ENCODE peak calls at places on chromosomes 4 and X, in nine cellular contexts. L is HCT116; E is fibroblast of lung; X is Peyer's patch; N is astrocyte of the spinal cord; T is progenitor cell of endocrine pancreas; K is cardiac fibroblast; Y is CD4-positive, alpha-beta T cell; V is lower leg skin. J is an unnamed sample.

GRCh38 chr4:95129708-95130343 is 372.1 kb downstream of the BMPR1B start:
- DNase-seq in T (no peak), V (peak; percentile 75), Y (no peak), L (peak; percentile 73), K (peak; percentile 99), X (no peak), N (peak; percentile 99), E (peak; percentile 99), J (no peak)

GRCh38 chr4:75718529-75718928 is 5.8 kb upstream of the USO1 start:
- DNase-seq in E (no peak), N (no peak), Y (no peak), K (no peak), L (peak; percentile 12), T (no peak), V (no peak), X (no peak), J (no peak)

GRCh38 chr4:37584087-37584486 is 102.1 kb downstream of the RELL1 start:
- DNase-seq in E (no peak), T (no peak), V (no peak), X (peak; percentile 80), K (no peak), L (no peak), N (no peak), Y (no peak), J (no peak)

GRCh38 chrX:42289492-42290385 is 366.4 kb upstream of the CASK start:
- DNase-seq in N (no peak), V (no peak), Y (no peak), T (no peak), K (no peak), L (no peak), X (no peak), E (no peak), J (no peak)

GRCh38 chrX:127943570-127943969 is 108.6 kb downstream of the ACTRT1 start:
- DNase-seq in V (no peak), N (no peak), L (no peak), Y (no peak), K (no peak), E (no peak), X (no peak), T (no peak), J (no peak)

GRCh38 chr4:170127758-170128157 is 38.0 kb upstream of the AADAT start:
- DNase-seq in K (no peak), T (no peak), Y (no peak), E (no peak), V (no peak), N (no peak), L (no peak), X (no peak), J (no peak)

GRCh38 chr4:76748649-76749048 is 149.3 kb downstream of the SOWAHB start:
- DNase-seq in L (no peak), N (peak; percentile 62), Y (no peak), T (no peak), K (peak; percentile 50), E (peak; percentile 59), V (no peak), X (peak; percentile 60), J (peak; percentile 43)

GRCh38 chr4:109005523-109005922 is 242.7 kb upstream of the ETNPPL start:
- DNase-seq in N (peak; percentile 40), K (no peak), E (peak; percentile 27), T (no peak), L (no peak), Y (no peak), X (no peak), V (no peak), J (no peak)

GRCh38 chr4:24559889-24560288 is 24.5 kb downstream of the DHX15 start:
- DNase-seq in N (no peak), L (no peak), E (peak; percentile 77), Y (no peak), K (peak; percentile 47), T (no peak), X (no peak), V (no peak), J (no peak)

GRCh38 chr4:76306882-76307669 is 543 bp downstream of the STBD1 start:
- DNase-seq in K (peak; percentile 55), E (peak; percentile 50), N (peak; percentile 61), Y (no peak), V (peak; percentile 26), X (peak; percentile 82), T (peak; percentile 40), L (no peak), J (peak; percentile 40)

GRCh38 chr4:84913176-84913575 is 53.3 kb downstream of the WDFY3 start:
- DNase-seq in L (no peak), Y (no peak), V (no peak), E (no peak), N (no peak), T (no peak), X (no peak), K (no peak), J (no peak)

GRCh38 chr4:31175242-31175910 is 455.2 kb downstream of the PCDH7 start:
- DNase-seq in K (no peak), L (no peak), E (peak; percentile 8), V (no peak), X (no peak), Y (no peak), T (no peak), N (peak; percentile 49), J (no peak)

DNA sequence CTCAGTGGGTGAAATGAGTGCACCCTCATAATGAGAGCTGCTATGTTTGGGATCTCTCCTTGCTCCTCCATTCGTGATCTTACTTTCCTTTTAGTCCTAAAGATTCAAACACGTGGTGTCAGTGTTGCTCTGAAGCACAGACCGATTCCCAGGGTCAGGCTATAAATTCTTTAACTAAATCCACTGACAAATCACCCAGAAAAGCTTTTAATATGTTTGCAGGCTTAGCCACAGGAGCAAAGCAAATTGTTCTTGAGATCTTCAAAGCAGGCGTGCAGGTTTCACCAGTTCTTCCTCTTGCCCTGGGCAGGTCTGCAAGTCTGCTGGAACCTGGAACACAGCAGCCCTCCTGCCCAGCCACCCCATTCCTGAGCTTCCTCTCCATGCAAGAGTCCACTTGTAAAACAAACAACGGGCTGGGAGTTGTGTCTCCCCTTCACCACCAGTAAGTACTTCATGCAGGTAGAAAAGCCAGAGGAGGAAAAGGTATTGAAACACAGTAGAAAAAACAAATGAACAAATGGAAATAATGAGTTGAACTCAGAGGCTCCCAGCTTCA is 70.1 kb upstream of the ENPP6 start:
- DNase-seq in X (no peak), V (no peak), K (peak; percentile 80), Y (no peak), T (no peak), L (no peak), E (peak; percentile 85), N (peak; percentile 57), J (no peak)
- TF ChIP-seq CTCF in X (no peak), V (no peak), K (no peak), Y (no peak), T (peak; percentile 14), L (no peak), E (peak; percentile 45), N (peak; percentile 24), J (no peak)

GRCh38 chr4:139210486-139210885 is 33.5 kb upstream of the ELF2 start:
- DNase-seq in K (no peak), X (no peak), L (no peak), Y (no peak), T (no peak), V (no peak), N (no peak), E (peak; percentile 41), J (no peak)

GRCh38 chr4:139208404-139208945 is 31.5 kb upstream of the ELF2 start:
- DNase-seq in L (no peak), E (peak; percentile 98), V (peak; percentile 71), Y (no peak), T (no peak), N (peak; percentile 61), X (no peak), K (peak; percentile 66), J (no peak)

GRCh38 chr4:139219450-139220055 is 42.5 kb upstream of the ELF2 start:
- DNase-seq in K (no peak), L (no peak), T (no peak), Y (no peak), X (no peak), V (no peak), E (no peak), N (no peak), J (no peak)

GRCh38 chr4:139209470-139210063 is 32.5 kb upstream of the ELF2 start:
- DNase-seq in V (no peak), L (no peak), N (no peak), X (no peak), E (no peak), Y (no peak), T (no peak), K (no peak), J (no peak)

DNA sequence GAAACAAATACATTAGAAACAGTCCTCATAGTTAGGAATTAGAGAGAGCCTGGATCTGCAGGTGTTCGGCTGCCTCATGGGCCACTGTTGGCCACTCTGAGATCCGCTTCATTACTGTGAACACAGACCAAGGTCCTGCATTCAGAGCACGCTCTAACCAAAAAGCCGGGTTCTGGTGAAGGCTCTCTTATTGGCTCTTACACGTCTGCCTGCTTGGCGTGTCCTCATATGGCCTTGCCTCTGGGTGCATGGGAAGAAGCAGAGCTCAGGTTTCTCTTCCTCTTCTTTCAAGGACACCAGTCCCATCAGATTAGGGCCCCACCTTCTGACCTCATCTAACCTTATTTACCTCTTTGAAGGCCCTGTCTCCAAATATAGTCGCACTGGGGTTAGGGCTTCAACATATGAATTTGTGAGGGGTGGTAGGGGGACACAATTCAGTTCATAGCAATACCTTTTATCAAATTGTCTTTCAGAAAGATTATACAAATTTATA is 37.1 kb upstream of the ELF2 start:
- DNase-seq in Y (no peak), K (no peak), X (no peak), E (peak; percentile 22), V (peak; percentile 32), N (no peak), T (no peak), L (no peak), J (peak; percentile 75)
- TF ChIP-seq CTCF in Y (no peak), K (no peak), X (no peak), E (no peak), V (no peak), N (no peak), T (no peak), L (no peak), J (no peak)

DNA sequence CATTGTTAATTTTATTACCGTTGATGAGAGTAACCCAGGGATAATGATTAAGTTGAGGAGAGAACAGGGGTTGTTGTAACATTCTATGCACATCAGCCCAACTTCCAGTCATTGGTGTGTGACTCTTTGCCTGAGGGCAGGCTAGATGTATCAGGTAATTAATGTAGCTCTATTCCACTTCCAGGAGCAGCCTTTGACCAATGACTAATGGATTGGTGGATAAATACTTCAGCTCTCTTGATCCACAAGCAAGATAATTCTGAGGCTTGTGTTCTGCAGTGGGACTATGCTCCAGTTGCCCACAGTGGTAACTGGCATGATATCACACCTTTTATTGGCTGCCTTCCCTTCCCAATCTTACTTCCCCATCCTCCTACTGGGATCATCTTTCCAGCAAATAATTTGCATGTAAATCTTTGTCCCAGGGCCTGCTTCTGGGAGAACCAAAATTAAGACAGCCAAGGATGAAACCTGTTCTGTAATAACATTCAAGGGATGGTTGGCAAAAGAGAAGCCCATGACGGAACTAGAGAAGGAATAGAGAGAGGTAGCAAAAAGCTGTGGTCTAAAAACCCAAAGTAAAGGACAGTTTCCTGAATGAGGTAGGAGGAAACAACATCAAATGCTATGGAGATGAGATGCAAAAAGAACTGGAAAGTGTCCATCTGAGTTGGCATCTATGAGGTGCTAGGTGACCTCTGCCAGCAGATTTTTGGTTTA is 241.4 kb upstream of the RPS6KA3 start:
- DNase-seq in K (no peak), T (no peak), V (no peak), N (no peak), L (no peak), Y (no peak), X (no peak), E (no peak), J (no peak)
- TF ChIP-seq CTCF in K (no peak), T (no peak), V (no peak), N (no peak), L (no peak), Y (no peak), X (no peak), E (no peak), J (no peak)

GRCh38 chr4:137599766-137600165 is 67.5 kb upstream of the PCDH18 start:
- DNase-seq in X (no peak), T (no peak), K (no peak), Y (no peak), L (no peak), V (no peak), E (no peak), N (no peak), J (no peak)
- TF ChIP-seq CTCF in X (no peak), T (no peak), K (no peak), Y (no peak), L (no peak), V (no peak), E (no peak), N (no peak), J (no peak)